ENCODE peak calls at places on chromosomes 5 and 9, in five cellular contexts. One of them, this sample, is unnamed. For H3K4me1, the result is how much of the 10 kb centered on the place peaks cover.

GRCh38 chr9:37953775-37954437 is 50.0 kb upstream of the SLC25A51 start:
- DNase-seq in aorta: peak
- DNase-seq in mammary epithelial cell: peak
- DNase-seq in A549: peak
- DNase-seq in IMR-90: peak
- DNase-seq in this sample: no peak

GRCh38 chr5:151234476-151235238 is 10.8 kb upstream of the CCDC69 start:
- DNase-seq in A549: peak
- DNase-seq in aorta: no peak
- DNase-seq in mammary epithelial cell: peak
- DNase-seq in IMR-90: peak
- DNase-seq in this sample: no peak

GRCh38 chr5:113546711-113547159 is 33.2 kb downstream of the YTHDC2 start:
- DNase-seq in A549: no peak
- DNase-seq in IMR-90: peak
- DNase-seq in mammary epithelial cell: peak
- DNase-seq in aorta: no peak
- DNase-seq in this sample: no peak

GRCh38 chr5:139968547-139969261 is 74.4 kb downstream of the NRG2 start:
- DNase-seq in aorta: peak
- DNase-seq in mammary epithelial cell: peak
- DNase-seq in A549: peak
- DNase-seq in IMR-90: peak
- DNase-seq in this sample: peak

GRCh38 chr5:100517301-100517974 is 17.7 kb upstream of the FAM174A start:
- DNase-seq in IMR-90: no peak
- DNase-seq in aorta: no peak
- DNase-seq in A549: no peak
- DNase-seq in mammary epithelial cell: peak
- DNase-seq in this sample: peak

GRCh38 chr5:9474241-9475002 is 71.5 kb downstream of the SEMA5A start:
- DNase-seq in IMR-90: no peak
- DNase-seq in mammary epithelial cell: no peak
- DNase-seq in A549: no peak
- DNase-seq in aorta: no peak
- DNase-seq in this sample: no peak

GRCh38 chr5:37774912-37775483 is 64.8 kb downstream of the GDNF start:
- DNase-seq in aorta: no peak
- DNase-seq in A549: peak
- DNase-seq in mammary epithelial cell: peak
- DNase-seq in IMR-90: peak
- DNase-seq in this sample: peak

GRCh38 chr5:10518352-10518751 is 45.5 kb upstream of the ANKRD33B start:
- DNase-seq in A549: peak
- DNase-seq in mammary epithelial cell: peak
- DNase-seq in aorta: no peak
- DNase-seq in IMR-90: peak
- DNase-seq in this sample: no peak

GRCh38 chr9:24672336-24672735 is 126.6 kb upstream of the IZUMO3 start:
- DNase-seq in A549: no peak
- DNase-seq in mammary epithelial cell: no peak
- DNase-seq in aorta: no peak
- DNase-seq in IMR-90: no peak
- DNase-seq in this sample: no peak

GRCh38 chr9:134991808-134992754 is 74.4 kb upstream of the FCN1 start:
- DNase-seq in A549: no peak
- DNase-seq in aorta: peak
- DNase-seq in mammary epithelial cell: no peak
- DNase-seq in IMR-90: no peak
- DNase-seq in this sample: no peak

GRCh38 chr9:137044502-137045177 is 1.3 kb downstream of the NPDC1 start:
- DNase-seq in IMR-90: no peak
- DNase-seq in mammary epithelial cell: no peak
- DNase-seq in A549: no peak
- DNase-seq in aorta: no peak
- DNase-seq in this sample: no peak

GRCh38 chr9:2359821-2360220 is 261.8 kb upstream of the VLDLR start:
- DNase-seq in A549: no peak
- DNase-seq in aorta: no peak
- DNase-seq in mammary epithelial cell: no peak
- DNase-seq in IMR-90: no peak
- DNase-seq in this sample: no peak

GRCh38 chr9:25129537-25129936 is 548.7 kb downstream of the TUSC1 start:
- DNase-seq in aorta: no peak
- DNase-seq in A549: no peak
- DNase-seq in IMR-90: no peak
- DNase-seq in mammary epithelial cell: no peak
- DNase-seq in this sample: no peak

GRCh38 chr9:10366171-10366779 is 246.5 kb downstream of the PTPRD start:
- DNase-seq in aorta: no peak
- DNase-seq in IMR-90: peak
- DNase-seq in mammary epithelial cell: peak
- DNase-seq in A549: peak
- DNase-seq in this sample: peak

GRCh38 chr9:87836951-87837715 is 45.5 kb upstream of the SPATA31E1 start:
- DNase-seq in mammary epithelial cell: no peak
- DNase-seq in aorta: no peak
- DNase-seq in IMR-90: peak
- DNase-seq in A549: no peak
- DNase-seq in this sample: no peak

GRCh38 chr5:178283520-178283919 is 50.9 kb upstream of the PHYKPL start:
- DNase-seq in A549: no peak
- DNase-seq in mammary epithelial cell: no peak
- DNase-seq in aorta: no peak
- DNase-seq in IMR-90: no peak
- DNase-seq in this sample: no peak

GRCh38 chr5:81838307-81838906 is 87.5 kb upstream of the SSBP2 start:
- DNase-seq in aorta: no peak
- DNase-seq in mammary epithelial cell: no peak
- DNase-seq in A549: peak
- DNase-seq in IMR-90: peak
- DNase-seq in this sample: no peak

GRCh38 chr5:133269707-133270106 is 217.9 kb downstream of the HSPA4 start:
- DNase-seq in mammary epithelial cell: no peak
- DNase-seq in IMR-90: no peak
- DNase-seq in aorta: no peak
- DNase-seq in A549: no peak
- DNase-seq in this sample: no peak

GRCh38 chr9:120875643-120875953 is 1.4 kb downstream of the PHF19 start:
- DNase-seq in IMR-90: no peak
- DNase-seq in mammary epithelial cell: no peak
- DNase-seq in aorta: no peak
- DNase-seq in A549: no peak
- DNase-seq in this sample: no peak

GRCh38 chr9:120872775-120873502 is 4.0 kb downstream of the PHF19 start:
- DNase-seq in aorta: no peak
- DNase-seq in A549: no peak
- DNase-seq in IMR-90: no peak
- DNase-seq in mammary epithelial cell: no peak
- DNase-seq in this sample: no peak

GRCh38 chr9:120874861-120875565 is 2.0 kb downstream of the PHF19 start:
- DNase-seq in A549: no peak
- DNase-seq in IMR-90: no peak
- DNase-seq in mammary epithelial cell: no peak
- DNase-seq in aorta: peak
- DNase-seq in this sample: no peak

GRCh38 chr9:120874226-120874839 is 2.7 kb downstream of the PHF19 start:
- DNase-seq in IMR-90: no peak
- DNase-seq in A549: no peak
- DNase-seq in mammary epithelial cell: no peak
- DNase-seq in aorta: peak
- DNase-seq in this sample: no peak

GRCh38 chr9:120873512-120873911 is 3.5 kb downstream of the PHF19 start:
- DNase-seq in mammary epithelial cell: peak
- DNase-seq in aorta: no peak
- DNase-seq in A549: peak
- DNase-seq in IMR-90: no peak
- DNase-seq in this sample: peak
- H3K4me1 ChIP-seq in mammary epithelial cell: under half
- H3K4me1 ChIP-seq in aorta: under half
- H3K4me1 ChIP-seq in A549: under half
- H3K4me1 ChIP-seq in IMR-90: under half
- H3K4me1 ChIP-seq in this sample: under half

DNA sequence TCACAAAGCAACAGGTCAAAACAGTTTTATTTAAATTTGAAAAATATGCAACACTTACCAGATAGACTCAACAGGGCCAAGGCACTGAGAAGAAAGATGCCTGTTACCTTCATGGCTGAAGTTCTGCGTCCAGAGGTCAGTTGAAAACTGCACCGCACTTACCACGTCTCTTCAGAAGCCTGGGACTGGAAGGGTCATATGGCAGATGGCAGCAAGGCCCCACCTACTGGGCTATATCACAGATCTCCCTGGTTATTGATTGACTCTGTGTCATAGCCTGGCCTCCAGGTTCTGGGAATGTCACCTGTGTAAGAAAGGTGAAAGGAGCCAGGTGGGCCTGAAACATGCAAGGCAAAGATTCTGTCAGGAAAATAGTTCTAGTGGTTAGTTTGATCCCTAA is at the start of gene SPINK1:
- DNase-seq in aorta: no peak
- DNase-seq in A549: no peak
- DNase-seq in IMR-90: no peak
- DNase-seq in mammary epithelial cell: no peak
- DNase-seq in this sample: no peak
- H3K4me1 ChIP-seq in aorta: under half
- H3K4me1 ChIP-seq in A549: under half
- H3K4me1 ChIP-seq in IMR-90: under half
- H3K4me1 ChIP-seq in mammary epithelial cell: under half
- H3K4me1 ChIP-seq in this sample: under half

GRCh38 chr5:106417163-106417562 is 1253.6 kb downstream of the EFNA5 start:
- DNase-seq in IMR-90: no peak
- DNase-seq in mammary epithelial cell: no peak
- DNase-seq in A549: no peak
- DNase-seq in aorta: no peak
- DNase-seq in this sample: no peak

GRCh38 chr5:106418196-106418595 is 1252.5 kb downstream of the EFNA5 start:
- DNase-seq in aorta: no peak
- DNase-seq in IMR-90: peak
- DNase-seq in A549: no peak
- DNase-seq in mammary epithelial cell: no peak
- DNase-seq in this sample: no peak

GRCh38 chr5:106423109-106423897 is 1247.4 kb downstream of the EFNA5 start:
- DNase-seq in IMR-90: no peak
- DNase-seq in aorta: no peak
- DNase-seq in A549: no peak
- DNase-seq in mammary epithelial cell: no peak
- DNase-seq in this sample: no peak

GRCh38 chr5:106417566-106417965 is 1253.2 kb downstream of the EFNA5 start:
- DNase-seq in aorta: no peak
- DNase-seq in IMR-90: no peak
- DNase-seq in A549: no peak
- DNase-seq in mammary epithelial cell: no peak
- DNase-seq in this sample: no peak

GRCh38 chr5:106420102-106420501 is 1250.6 kb downstream of the EFNA5 start:
- DNase-seq in aorta: no peak
- DNase-seq in IMR-90: no peak
- DNase-seq in mammary epithelial cell: no peak
- DNase-seq in A549: no peak
- DNase-seq in this sample: no peak
- H3K4me1 ChIP-seq in aorta: under half
- H3K4me1 ChIP-seq in IMR-90: under half
- H3K4me1 ChIP-seq in mammary epithelial cell: under half
- H3K4me1 ChIP-seq in A549: under half
- H3K4me1 ChIP-seq in this sample: under half

GRCh38 chr5:69451941-69452652 is 37.2 kb downstream of the MARVELD2 start:
- DNase-seq in A549: no peak
- DNase-seq in aorta: no peak
- DNase-seq in IMR-90: no peak
- DNase-seq in mammary epithelial cell: no peak
- DNase-seq in this sample: no peak
- H3K4me1 ChIP-seq in A549: under half
- H3K4me1 ChIP-seq in aorta: under half
- H3K4me1 ChIP-seq in IMR-90: under half
- H3K4me1 ChIP-seq in mammary epithelial cell: under half
- H3K4me1 ChIP-seq in this sample: under half

GRCh38 chr5:156678484-156678883 is 171.6 kb upstream of the PPP1R2B start:
- DNase-seq in aorta: no peak
- DNase-seq in A549: peak
- DNase-seq in IMR-90: no peak
- DNase-seq in mammary epithelial cell: no peak
- DNase-seq in this sample: no peak
- H3K4me1 ChIP-seq in aorta: under half
- H3K4me1 ChIP-seq in A549: under half
- H3K4me1 ChIP-seq in IMR-90: under half
- H3K4me1 ChIP-seq in mammary epithelial cell: under half
- H3K4me1 ChIP-seq in this sample: under half

DNA sequence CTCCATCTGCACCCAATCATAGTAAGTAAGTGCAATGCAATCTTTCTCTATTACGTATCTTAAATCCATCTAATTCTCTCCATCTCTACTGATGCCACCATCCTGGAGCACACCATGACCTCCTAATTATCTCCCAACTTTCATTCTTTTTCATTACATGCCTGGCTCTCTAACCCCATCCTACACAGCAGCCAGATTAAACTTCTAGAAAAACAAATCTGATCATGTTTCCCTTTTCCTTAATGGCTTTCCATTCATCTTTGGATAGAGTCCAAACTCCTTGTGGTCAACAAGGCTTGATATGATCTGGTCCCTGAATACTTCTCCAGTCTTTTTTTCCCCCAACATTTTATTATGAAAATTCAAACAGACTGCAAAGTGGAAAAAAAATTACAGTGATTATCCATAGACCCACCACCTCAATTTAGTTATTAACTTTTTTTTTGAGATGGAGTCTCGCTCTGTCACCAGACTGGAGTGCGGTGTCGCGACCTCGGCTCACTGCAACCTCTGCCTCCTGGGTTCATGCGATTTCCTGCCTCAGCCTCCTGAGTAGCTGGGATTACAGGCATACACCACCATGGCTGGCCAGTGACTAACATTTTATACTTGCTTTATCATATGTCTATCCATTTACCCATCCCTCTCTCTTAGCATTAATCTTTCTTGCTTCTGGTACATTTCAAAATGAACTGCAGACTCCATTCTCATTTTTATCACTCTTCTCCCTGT is 5.2 kb downstream of the PPP2R2B start:
- DNase-seq in A549: no peak
- DNase-seq in mammary epithelial cell: no peak
- DNase-seq in IMR-90: no peak
- DNase-seq in aorta: no peak
- DNase-seq in this sample: no peak
- H3K4me1 ChIP-seq in A549: under half
- H3K4me1 ChIP-seq in mammary epithelial cell: under half
- H3K4me1 ChIP-seq in IMR-90: under half
- H3K4me1 ChIP-seq in aorta: under half
- H3K4me1 ChIP-seq in this sample: under half

GRCh38 chr5:157828949-157829639 is 29.9 kb downstream of the CLINT1 start:
- DNase-seq in aorta: no peak
- DNase-seq in mammary epithelial cell: peak
- DNase-seq in IMR-90: no peak
- DNase-seq in A549: peak
- DNase-seq in this sample: peak
- H3K4me1 ChIP-seq in aorta: under half
- H3K4me1 ChIP-seq in mammary epithelial cell: under half
- H3K4me1 ChIP-seq in IMR-90: under half
- H3K4me1 ChIP-seq in A549: under half
- H3K4me1 ChIP-seq in this sample: under half

GRCh38 chr9:89309608-89310485 is 1.1 kb upstream of the CKS2 start:
- DNase-seq in mammary epithelial cell: no peak
- DNase-seq in IMR-90: no peak
- DNase-seq in aorta: no peak
- DNase-seq in A549: no peak
- DNase-seq in this sample: peak
- H3K4me1 ChIP-seq in mammary epithelial cell: under half
- H3K4me1 ChIP-seq in IMR-90: under half
- H3K4me1 ChIP-seq in aorta: under half
- H3K4me1 ChIP-seq in A549: under half
- H3K4me1 ChIP-seq in this sample: under half